ENCODE peak calls at places on chromosomes 6 and 20, in ten cellular contexts. F is GM10248, X is IMR-90, P is WTC11, T is fibroblast of lung, Y is mammary epithelial cell, S is ovary, R is Peyer's patch, J is mucosa of descending colon, A is sigmoid colon. B is an unnamed sample.

GRCh38 chr6:89057759-89058158 is 22.8 kb upstream of the PNRC1 start:
- DNase-seq in F (no peak), X (no peak), P (no peak), T (no peak), Y (no peak), S (no peak), R (no peak), J (no peak), A (no peak), B (no peak)

GRCh38 chr6:109962271-109962670 is 15.8 kb upstream of the GPR6 start:
- DNase-seq in F (no peak), X (no peak), P (no peak), T (no peak), Y (no peak), S (no peak), R (no peak), J (no peak), A (no peak), B (no peak)

GRCh38 chr20:25129908-25130307 is 48.0 kb upstream of the VSX1 start:
- DNase-seq in F (no peak), X (no peak), P (no peak), T (no peak), Y (no peak), S (no peak), R (no peak), J (no peak), A (no peak), B (no peak)

GRCh38 chr20:3686867-3687321 is 5.1 kb upstream of the ADAM33 start:
- DNase-seq in F (no peak), X (peak), P (no peak), T (peak), Y (peak), S (peak), R (peak), J (peak), A (peak), B (no peak)

GRCh38 chr20:54113553-54113952 is 43.2 kb upstream of the BCAS1 start:
- DNase-seq in F (no peak), X (no peak), P (no peak), T (no peak), Y (no peak), S (no peak), R (peak), J (no peak), A (no peak), B (no peak)

GRCh38 chr6:44059359-44060342 is 67.6 kb downstream of the MRPL14 start:
- DNase-seq in F (no peak), X (peak), P (no peak), T (peak), Y (peak), S (no peak), R (no peak), J (no peak), A (no peak), B (no peak)

GRCh38 chr6:40881501-40881900 is 157.5 kb downstream of the UNC5CL start:
- DNase-seq in F (no peak), X (no peak), P (no peak), T (no peak), Y (no peak), S (no peak), R (no peak), J (no peak), A (no peak), B (no peak)

GRCh38 chr20:38870733-38871559 is 55.3 kb upstream of the FAM83D start:
- DNase-seq in F (no peak), X (peak), P (no peak), T (no peak), Y (peak), S (no peak), R (peak), J (peak), A (no peak), B (no peak)

GRCh38 chr6:90530882-90531281 is 56.0 kb downstream of the MAP3K7 start:
- DNase-seq in F (no peak), X (no peak), P (no peak), T (no peak), Y (no peak), S (no peak), R (no peak), J (no peak), A (no peak), B (no peak)

GRCh38 chr6:106084106-106084963 is 1.8 kb upstream of the PRDM1 start:
- DNase-seq in F (peak), X (peak), P (peak), T (peak), Y (peak), S (no peak), R (peak), J (no peak), A (no peak), B (no peak)

GRCh38 chr6:6717953-6718352 is 129.4 kb downstream of the LY86 start:
- DNase-seq in F (no peak), X (peak), P (no peak), T (peak), Y (peak), S (no peak), R (no peak), J (no peak), A (peak), B (no peak)

GRCh38 chr6:11947063-11947462 is 65.0 kb upstream of the HIVEP1 start:
- DNase-seq in F (no peak), X (no peak), P (no peak), T (no peak), Y (no peak), S (no peak), R (no peak), J (no peak), A (no peak), B (no peak)
- TF ChIP-seq CTCF in F (no peak), X (no peak), P (no peak), T (no peak), Y (peak), S (no peak), R (peak), J (no peak), A (no peak), B (no peak)

GRCh38 chr6:34229877-34230276 is 6.8 kb upstream of the HMGA1 start:
- DNase-seq in F (no peak), X (no peak), P (no peak), T (no peak), Y (no peak), S (no peak), R (no peak), J (no peak), A (no peak), B (no peak)
- TF ChIP-seq CTCF in F (no peak), X (no peak), P (no peak), T (no peak), Y (no peak), S (no peak), R (no peak), J (no peak), A (no peak), B (no peak)

DNA sequence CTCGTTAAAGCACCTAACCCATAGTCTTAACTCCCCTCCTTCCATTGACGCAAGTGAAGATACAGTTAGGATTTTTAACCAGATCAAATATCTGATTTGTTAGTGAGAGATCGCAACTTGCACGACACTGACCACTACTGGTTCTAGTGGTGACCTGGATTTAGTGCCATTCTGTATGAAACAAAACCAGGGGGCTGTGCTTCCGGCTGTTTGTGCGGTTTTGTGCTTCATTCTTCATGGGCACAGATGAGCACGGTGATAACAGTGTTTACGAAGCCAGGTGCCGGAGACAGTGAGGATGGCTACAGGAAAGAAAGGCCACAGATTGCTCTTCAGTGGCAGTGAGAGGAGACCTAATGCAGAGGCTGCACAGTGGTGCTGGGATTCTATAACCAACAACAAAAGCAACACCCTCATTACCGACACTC is 75.5 kb downstream of the NOL4L start:
- DNase-seq in F (no peak), X (peak), P (no peak), T (peak), Y (no peak), S (no peak), R (peak), J (no peak), A (no peak), B (peak)
- TF ChIP-seq CTCF in F (peak), X (peak), P (no peak), T (no peak), Y (no peak), S (no peak), R (peak), J (no peak), A (no peak), B (no peak)

GRCh38 chr20:47782920-47783552 is 2.2 kb downstream of the SULF2 start:
- DNase-seq in F (no peak), X (no peak), P (no peak), T (no peak), Y (no peak), S (no peak), R (no peak), J (no peak), A (no peak), B (no peak)
- TF ChIP-seq CTCF in F (peak), X (no peak), P (no peak), T (no peak), Y (no peak), S (no peak), R (peak), J (no peak), A (no peak), B (no peak)